ENCODE peak calls at places on chromosomes 11 and 22, in seven cellular contexts. H, X, W, V, F, C and G are unnamed samples.

GRCh38 chr22:24486501-24486921 is 8.6 kb upstream of the UPB1 start:
- DNase-seq in H (no peak), X (no peak), W (no peak), V (no peak), F (no peak), C (no peak), G (no peak)

GRCh38 chr11:112085822-112086421 is 634 bp downstream of the TIMM8B start:
- DNase-seq in H (peak), X (no peak), W (no peak), V (peak), F (peak), C (peak), G (no peak)

GRCh38 chr11:48083427-48083826 is 103.1 kb downstream of the PTPRJ start:
- DNase-seq in H (no peak), X (no peak), W (no peak), V (no peak), F (no peak), C (no peak), G (no peak)

GRCh38 chr11:23976776-23977380 is 520.0 kb upstream of the LUZP2 start:
- DNase-seq in H (no peak), X (no peak), W (no peak), V (no peak), F (no peak), C (no peak), G (no peak)

GRCh38 chr11:75777461-75778110 is 9.0 kb downstream of the DGAT2 start:
- DNase-seq in H (no peak), X (no peak), W (no peak), V (no peak), F (no peak), C (no peak), G (no peak)

GRCh38 chr11:128361451-128362020 is 225.8 kb downstream of the ETS1 start:
- DNase-seq in H (no peak), X (peak), W (no peak), V (no peak), F (no peak), C (no peak), G (no peak)

GRCh38 chr11:45082744-45083543 is 63.5 kb upstream of the PRDM11 start:
- DNase-seq in H (no peak), X (no peak), W (no peak), V (no peak), F (no peak), C (peak), G (no peak)

GRCh38 chr11:59171508-59172322 is at the start of gene DTX4:
- DNase-seq in H (peak), X (peak), W (peak), V (peak), F (peak), C (peak), G (peak)

GRCh38 chr11:20762112-20762511 is 92.7 kb downstream of the NELL1 start:
- DNase-seq in H (no peak), X (no peak), W (no peak), V (no peak), F (no peak), C (no peak), G (no peak)

GRCh38 chr11:30758946-30759501 is 172.9 kb upstream of the MPPED2 start:
- DNase-seq in H (no peak), X (no peak), W (no peak), V (no peak), F (no peak), C (no peak), G (no peak)
- TF ChIP-seq EP300 in H (no peak), X (no peak), W (no peak), V (no peak), F (no peak), C (no peak), G (no peak)

GRCh38 chr11:91998466-91998865 is 226.2 kb upstream of the FAT3 start:
- DNase-seq in H (no peak), X (no peak), W (no peak), V (no peak), F (no peak), C (no peak), G (no peak)

GRCh38 chr11:91996526-91996925 is 228.1 kb upstream of the FAT3 start:
- DNase-seq in H (no peak), X (no peak), W (no peak), V (no peak), F (no peak), C (no peak), G (no peak)

GRCh38 chr11:92002568-92002967 is 222.1 kb upstream of the FAT3 start:
- DNase-seq in H (no peak), X (no peak), W (no peak), V (no peak), F (no peak), C (no peak), G (no peak)

DNA sequence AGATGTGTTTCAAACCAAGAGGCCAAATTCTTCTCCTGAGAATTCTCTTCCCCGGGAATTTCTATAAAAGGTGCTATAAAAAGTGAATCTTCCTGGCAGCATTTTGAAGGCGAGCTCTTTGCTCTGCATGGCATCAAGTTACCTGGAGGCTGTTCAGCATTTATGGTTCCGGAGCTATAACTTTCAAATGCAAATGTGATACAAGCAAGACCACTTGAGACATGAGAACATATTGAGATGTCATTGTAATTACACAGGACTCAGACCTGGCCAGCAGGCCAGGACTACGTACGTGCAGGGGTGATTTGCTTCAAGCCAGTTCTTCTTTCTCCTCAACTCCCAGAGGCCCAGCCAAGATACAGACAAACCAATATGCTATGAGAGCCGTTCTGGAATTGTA is 227.4 kb upstream of the FAT3 start:
- DNase-seq in H (no peak), X (no peak), W (no peak), V (no peak), F (no peak), C (no peak), G (no peak)
- TF ChIP-seq EP300 in H (no peak), X (no peak), W (no peak), V (no peak), F (no peak), C (no peak), G (no peak)

GRCh38 chr11:114166897-114167323 is 107.4 kb downstream of the ZBTB16 start:
- DNase-seq in H (no peak), X (no peak), W (no peak), V (no peak), F (peak), C (no peak), G (peak)
- TF ChIP-seq EP300 in H (no peak), X (no peak), W (no peak), V (no peak), F (peak), C (no peak), G (no peak)

GRCh38 chr11:84255483-84255882 is 969.3 kb upstream of the CCDC90B start:
- DNase-seq in H (no peak), X (no peak), W (no peak), V (no peak), F (no peak), C (no peak), G (no peak)
- TF ChIP-seq EP300 in H (no peak), X (no peak), W (no peak), V (no peak), F (no peak), C (no peak), G (no peak)

GRCh38 chr11:124152770-124153407 is 30.3 kb upstream of the OR10D3 start:
- DNase-seq in H (no peak), X (no peak), W (no peak), V (no peak), F (no peak), C (no peak), G (no peak)
- TF ChIP-seq EP300 in H (no peak), X (no peak), W (no peak), V (no peak), F (no peak), C (no peak), G (no peak)

GRCh38 chr11:11981840-11982239 is 26.6 kb downstream of the DKK3 start:
- DNase-seq in H (no peak), X (no peak), W (no peak), V (no peak), F (no peak), C (no peak), G (no peak)

GRCh38 chr11:11979487-11980117 is 28.8 kb downstream of the DKK3 start:
- DNase-seq in H (peak), X (peak), W (no peak), V (no peak), F (peak), C (no peak), G (no peak)

GRCh38 chr11:11980200-11980599 is 28.2 kb downstream of the DKK3 start:
- DNase-seq in H (no peak), X (peak), W (no peak), V (no peak), F (no peak), C (no peak), G (no peak)

GRCh38 chr11:11981364-11981763 is 27.1 kb downstream of the DKK3 start:
- DNase-seq in H (no peak), X (peak), W (no peak), V (no peak), F (no peak), C (no peak), G (no peak)

GRCh38 chr11:11980841-11981308 is 27.6 kb downstream of the DKK3 start:
- DNase-seq in H (no peak), X (peak), W (no peak), V (no peak), F (no peak), C (no peak), G (no peak)
- TF ChIP-seq EP300 in H (no peak), X (no peak), W (no peak), V (no peak), F (no peak), C (no peak), G (no peak)

DNA sequence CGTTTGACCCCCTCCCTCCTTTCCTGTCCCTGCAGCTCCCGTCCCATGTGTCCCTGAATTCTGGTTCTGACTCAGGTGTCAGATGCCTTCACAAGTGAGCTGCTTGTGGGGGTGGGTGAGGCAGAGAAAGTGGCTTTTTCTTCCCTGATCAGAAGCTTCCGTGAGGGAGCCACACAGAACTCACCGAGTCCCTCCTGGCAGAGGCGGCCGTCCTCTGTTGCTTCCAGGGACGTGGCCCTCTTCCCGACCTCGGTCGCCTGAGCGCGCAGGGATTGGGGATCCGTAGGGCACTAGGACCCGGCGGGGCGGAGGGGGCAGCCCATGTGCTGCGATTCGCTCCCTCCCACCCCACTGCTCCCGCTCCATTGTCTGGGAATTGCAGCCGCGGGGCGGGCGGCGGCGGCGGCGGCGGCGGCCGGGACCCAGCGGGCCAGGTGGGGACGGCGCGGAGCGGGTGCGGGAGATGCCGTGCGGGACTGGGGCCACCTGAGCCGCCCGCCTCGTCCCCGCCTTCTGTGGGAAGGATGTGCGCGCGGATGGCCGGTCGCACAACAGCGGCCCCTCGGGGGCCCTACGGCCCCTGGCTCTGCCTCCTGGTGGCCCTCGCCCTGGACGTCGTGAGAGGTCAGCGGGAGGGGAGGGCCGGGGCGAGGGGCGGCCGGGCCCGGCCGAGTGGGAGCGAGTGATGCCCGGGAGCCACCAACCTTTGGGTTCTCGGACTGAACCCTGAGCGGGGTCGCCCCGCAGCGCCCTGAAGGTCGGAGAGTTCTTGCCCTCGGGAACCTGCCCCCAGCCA is at the start of gene TMEM132A:
- DNase-seq in H (peak), X (peak), W (no peak), V (peak), F (no peak), C (peak), G (peak)
- TF ChIP-seq EP300 in H (no peak), X (no peak), W (no peak), V (no peak), F (no peak), C (peak), G (no peak)